ENCODE peak calls at places on chromosomes 13 and 19, in eight cellular contexts. E is chondrocyte; K is neural crest cell; D is BJ; F is T-helper 2 cell treated with Interferon-gamma antibody and Interleukin-4, amounts not matched to agents 5 μg/mL and 100 μg/mL, for 36 hours; W is tibial artery; U is stimulated activated CD4-positive, alpha-beta T cell treated with anti-CD3 and anti-CD28 coated beads, Interleukin-4, amount 100 ng/mL, for 4 hours; C is AG09319. P is an unnamed sample.

GRCh38 chr13:22106058-22106457 is 435.2 kb downstream of the FGF9 start:
- DNase-seq in E (no peak), K (no peak), D (no peak), F (no peak), W (no peak), U (no peak), C (no peak), P (no peak)

GRCh38 chr13:101763191-101763590 is 310.7 kb downstream of the ITGBL1 start:
- DNase-seq in E (no peak), K (no peak), D (no peak), F (no peak), W (no peak), U (no peak), C (no peak), P (no peak)

GRCh38 chr13:94168784-94169512 is 310.5 kb downstream of the DCT start:
- DNase-seq in E (no peak), K (no peak), D (no peak), F (no peak), W (peak), U (no peak), C (no peak), P (no peak)

GRCh38 chr19:48329167-48329891 is 4.0 kb downstream of the EMP3 start:
- DNase-seq in E (no peak), K (no peak), D (no peak), F (peak), W (no peak), U (no peak), C (no peak), P (peak)

GRCh38 chr19:38648789-38649304 is 1.4 kb downstream of the ACTN4 start:
- DNase-seq in E (no peak), K (no peak), D (no peak), F (no peak), W (no peak), U (no peak), C (no peak), P (no peak)

GRCh38 chr19:45472557-45473365 is 5.0 kb downstream of the FOSB start:
- DNase-seq in E (no peak), K (no peak), D (no peak), F (no peak), W (no peak), U (no peak), C (peak), P (no peak)

GRCh38 chr19:4639531-4640246 is 373 bp downstream of the TNFAIP8L1 start:
- DNase-seq in E (no peak), K (no peak), D (no peak), F (no peak), W (no peak), U (no peak), C (no peak), P (no peak)

GRCh38 chr13:74836628-74837027 is 645.3 kb downstream of the TBC1D4 start:
- DNase-seq in E (no peak), K (no peak), D (no peak), F (no peak), W (no peak), U (no peak), C (no peak), P (no peak)

GRCh38 chr19:55390461-55390880 is 4.7 kb downstream of the RPL28 start:
- DNase-seq in E (no peak), K (no peak), D (no peak), F (no peak), W (no peak), U (no peak), C (no peak), P (no peak)

GRCh38 chr13:80339578-80339840 is 1.4 kb downstream of the SPRY2 start:
- DNase-seq in E (no peak), K (no peak), D (no peak), F (no peak), W (no peak), U (no peak), C (no peak), P (no peak)

GRCh38 chr13:30382836-30383525 is 39.3 kb upstream of the UBE2L5 start:
- DNase-seq in E (no peak), K (no peak), D (no peak), F (no peak), W (no peak), U (no peak), C (no peak), P (no peak)

GRCh38 chr13:53250272-53250875 is 221.8 kb downstream of the OLFM4 start:
- DNase-seq in E (no peak), K (peak), D (peak), F (no peak), W (no peak), U (no peak), C (peak), P (peak)

GRCh38 chr13:72953391-72953960 is 105.3 kb upstream of the KLF5 start:
- DNase-seq in E (no peak), K (no peak), D (no peak), F (no peak), W (no peak), U (no peak), C (no peak), P (no peak)